ENCODE peak calls at places on chromosomes 5 and 9, in ten cellular contexts. T is ELF-1; F is activated T-helper 1 cell treated with anti-CD3 and anti-CD28 coated beads, Interleukin-2, amount 50 U/mL, for 16 hours; O is cortex of kidney; U is left lung; B is A549; W is AG09319; P is stimulated activated CD8-positive, alpha-beta memory T cell treated with anti-CD3 and anti-CD28 coated beads, Interleukin-7, amount 100 ng/mL, for 4 hours; N is NCI-H1694; K is kidney. X is an unnamed sample.
A peak's percentile ranks its signal among the peaks of the same experiment; 100 is the strongest.

GRCh38 chr5:93246093-93246855 is 334.7 kb downstream of the NR2F1-AS1 start:
- DNase-seq in P (no peak), O (no peak), K (no peak), T (peak; percentile 49), U (no peak), B (no peak), F (no peak), W (peak; percentile 86), N (peak; percentile 56), X (no peak)

GRCh38 chr9:108477538-108478006 is 378.2 kb downstream of the ACTL7B start:
- DNase-seq in P (no peak), B (peak; percentile 26), N (no peak), W (peak; percentile 39), K (no peak), U (no peak), F (no peak), T (no peak), O (no peak), X (no peak)

GRCh38 chr5:149414405-149415244 is 35.5 kb upstream of the IL17B start:
- DNase-seq in W (no peak), O (no peak), P (no peak), T (no peak), B (no peak), N (no peak), F (no peak), K (no peak), U (no peak), X (no peak)

GRCh38 chr9:86912210-86912609 is 35.1 kb downstream of the GAS1 start:
- DNase-seq in F (no peak), W (no peak), U (no peak), B (no peak), N (no peak), K (no peak), O (no peak), T (no peak), P (no peak), X (no peak)

GRCh38 chr5:56148453-56148971 is 84.6 kb downstream of the ANKRD55 start:
- DNase-seq in N (no peak), P (no peak), U (no peak), O (no peak), B (no peak), T (no peak), K (no peak), F (no peak), W (no peak), X (no peak)

GRCh38 chr5:1420211-1421195 is 24.7 kb downstream of the SLC6A3 start:
- DNase-seq in F (no peak), B (no peak), P (no peak), T (no peak), W (no peak), N (no peak), K (peak; percentile 57), O (no peak), U (peak; percentile 54), X (no peak)

GRCh38 chr9:133134419-133135190 is 13.6 kb upstream of the RALGDS start:
- DNase-seq in K (peak; percentile 56), T (no peak), F (no peak), W (no peak), N (no peak), U (no peak), O (no peak), B (no peak), P (no peak), X (no peak)

GRCh38 chr5:143258559-143259253 is 144.8 kb downstream of the NR3C1 start:
- DNase-seq in B (no peak), T (no peak), P (no peak), F (no peak), K (no peak), U (no peak), W (no peak), O (no peak), N (no peak), X (no peak)

GRCh38 chr5:167759411-167759821 is 532.0 kb upstream of the WWC1 start:
- DNase-seq in K (no peak), U (no peak), O (no peak), F (no peak), W (no peak), T (peak; percentile 17), P (no peak), B (peak; percentile 9), N (no peak), X (no peak)

GRCh38 chr9:23717505-23717904 is 108.5 kb downstream of the ELAVL2 start:
- DNase-seq in W (no peak), F (no peak), U (no peak), T (no peak), N (no peak), P (no peak), O (no peak), B (no peak), K (no peak), X (no peak)

GRCh38 chr5:150377964-150378694 is 20.6 kb downstream of the TCOF1 start:
- DNase-seq in U (no peak), T (peak; percentile 89), B (no peak), P (no peak), W (peak; percentile 84), F (no peak), K (no peak), N (no peak), O (no peak), X (no peak)

GRCh38 chr5:134638760-134639201 is 6.2 kb upstream of the SAR1B start:
- DNase-seq in K (no peak), T (no peak), N (no peak), U (no peak), P (no peak), B (no peak), O (no peak), W (no peak), F (no peak), X (no peak)

GRCh38 chr9:79809931-79810330 is 238.2 kb downstream of the TLE4 start:
- DNase-seq in F (no peak), K (no peak), P (no peak), N (no peak), B (peak; percentile 5), T (no peak), U (no peak), W (peak; percentile 69), O (no peak), X (no peak)

GRCh38 chr5:138716456-138716924 is 36.7 kb upstream of the CTNNA1 start:
- DNase-seq in B (no peak), U (no peak), K (no peak), W (no peak), O (no peak), F (no peak), N (no peak), P (no peak), T (peak; percentile 40), X (peak; percentile 90)

GRCh38 chr5:148268556-148268955 is at the start of gene SPINK13:
- DNase-seq in B (no peak), N (no peak), W (no peak), K (no peak), P (no peak), T (peak; percentile 14), O (no peak), U (no peak), F (no peak), X (no peak)

GRCh38 chr5:115472601-115473000 is 72.0 kb downstream of the FEM1C start:
- DNase-seq in K (no peak), T (no peak), U (no peak), N (no peak), F (no peak), O (no peak), W (no peak), B (no peak), P (no peak), X (no peak)

GRCh38 chr9:128231638-128232568 is 28.7 kb downstream of the DNM1 start:
- DNase-seq in N (no peak), K (no peak), T (no peak), P (no peak), F (no peak), O (no peak), B (no peak), W (no peak), U (no peak), X (no peak)

GRCh38 chr9:100322954-100323536 is 29.7 kb downstream of the TEX10 start:
- DNase-seq in W (peak; percentile 8), U (no peak), K (no peak), T (peak; percentile 28), F (no peak), P (no peak), O (no peak), B (peak; percentile 18), N (peak; percentile 15), X (peak; percentile 5)

GRCh38 chr5:107658528-107658927 is 12.2 kb downstream of the EFNA5 start:
- DNase-seq in P (no peak), U (no peak), T (no peak), O (no peak), K (no peak), F (no peak), B (no peak), N (no peak), W (no peak), X (no peak)

GRCh38 chr9:90340421-90340820 is 302.2 kb downstream of the DIRAS2 start:
- DNase-seq in N (peak; percentile 28), O (no peak), K (no peak), B (no peak), F (no peak), P (no peak), T (no peak), U (no peak), W (no peak), X (no peak)

GRCh38 chr5:58127132-58127485 is 332.8 kb downstream of the PLK2 start:
- DNase-seq in T (no peak), O (no peak), U (no peak), N (no peak), K (no peak), B (no peak), W (no peak), P (no peak), F (no peak), X (no peak)

GRCh38 chr5:91794455-91794854 is 411.3 kb upstream of the ARRDC3 start:
- DNase-seq in K (no peak), W (no peak), P (no peak), T (no peak), U (no peak), O (no peak), B (no peak), N (no peak), F (no peak), X (no peak)

GRCh38 chr9:96883922-96884321 is 29.6 kb upstream of the ZNF782 start:
- DNase-seq in U (no peak), N (no peak), O (no peak), K (no peak), W (no peak), T (no peak), B (no peak), F (no peak), P (no peak), X (no peak)

GRCh38 chr9:96651626-96652025 is 3.5 kb downstream of the PRXL2C start:
- DNase-seq in F (no peak), W (no peak), U (no peak), N (peak; percentile 20), P (no peak), B (peak; percentile 47), T (no peak), K (no peak), O (no peak), X (no peak)

GRCh38 chr5:172864161-172864560 is 30.1 kb downstream of the ERGIC1 start:
- DNase-seq in W (no peak), K (no peak), U (no peak), N (no peak), T (no peak), O (no peak), P (no peak), B (no peak), F (no peak), X (no peak)

GRCh38 chr9:4832786-4833579 is 40.2 kb downstream of the RCL1 start:
- DNase-seq in O (no peak), B (peak; percentile 70), W (peak; percentile 66), F (no peak), K (no peak), T (no peak), P (no peak), N (no peak), U (no peak), X (no peak)

X was measured in NCI-H2227 treated with DMSO at 0.1 percent for 48 hours.